ENCODE peak calls at places on chromosomes 5 and 9, in six cellular contexts. Y, O, U, K, M and J are unnamed samples.

GRCh38 chr5:78569441-78569840 is 79.1 kb downstream of the LHFPL2 start:
- DNase-seq in Y (peak), O (peak), U (no peak), K (no peak), M (no peak), J (no peak)

GRCh38 chr9:3506164-3506563 is 19.6 kb downstream of the RFX3 start:
- DNase-seq in Y (no peak), O (no peak), U (no peak), K (no peak), M (no peak), J (no peak)

GRCh38 chr9:35952526-35953191 is 5.3 kb downstream of the OR2S2 start:
- DNase-seq in Y (no peak), O (no peak), U (no peak), K (no peak), M (no peak), J (no peak)

GRCh38 chr5:73189816-73190451 is 16.9 kb downstream of the TMEM174 start:
- DNase-seq in Y (no peak), O (no peak), U (no peak), K (no peak), M (no peak), J (no peak)

GRCh38 chr5:37494756-37495155 is 115.6 kb downstream of the WDR70 start:
- DNase-seq in Y (no peak), O (peak), U (no peak), K (no peak), M (no peak), J (no peak)

GRCh38 chr9:137708590-137709284 is 89.9 kb downstream of the EHMT1 start:
- DNase-seq in Y (no peak), O (peak), U (no peak), K (no peak), M (no peak), J (no peak)

GRCh38 chr9:137446851-137447471 is 5.8 kb upstream of the ENTPD8 start:
- DNase-seq in Y (peak), O (no peak), U (no peak), K (no peak), M (no peak), J (peak)

GRCh38 chr5:15266841-15267240 is 233.1 kb upstream of the FBXL7 start:
- DNase-seq in Y (no peak), O (no peak), U (no peak), K (no peak), M (no peak), J (no peak)

GRCh38 chr5:95872333-95873268 is 50.1 kb upstream of the GLRX start:
- DNase-seq in Y (no peak), O (no peak), U (no peak), K (no peak), M (no peak), J (no peak)

GRCh38 chr9:124139001-124139400 is 118.7 kb upstream of the NEK6 start:
- DNase-seq in Y (no peak), O (no peak), U (no peak), K (no peak), M (no peak), J (no peak)

GRCh38 chr9:70635790-70636189 is 221.3 kb upstream of the KLF9 start:
- DNase-seq in Y (no peak), O (no peak), U (no peak), K (no peak), M (no peak), J (no peak)

GRCh38 chr5:59648949-59649921 is 244.3 kb downstream of the PDE4D start:
- DNase-seq in Y (no peak), O (no peak), U (no peak), K (no peak), M (no peak), J (no peak)

GRCh38 chr5:124783794-124784193 is 37.4 kb upstream of the ZNF608 start:
- DNase-seq in Y (no peak), O (peak), U (no peak), K (no peak), M (no peak), J (no peak)

GRCh38 chr5:124773291-124774001 is 27.0 kb upstream of the ZNF608 start:
- DNase-seq in Y (no peak), O (no peak), U (no peak), K (no peak), M (no peak), J (no peak)

GRCh38 chr5:86979801-86980510 is 287.7 kb upstream of the RASA1 start:
- DNase-seq in Y (no peak), O (peak), U (no peak), K (no peak), M (no peak), J (no peak)

GRCh38 chr9:7094052-7094451 is 336.3 kb downstream of the KDM4C start:
- DNase-seq in Y (no peak), O (peak), U (no peak), K (no peak), M (no peak), J (no peak)

GRCh38 chr9:5468850-5469249 is 18.5 kb downstream of the CD274 start:
- DNase-seq in Y (no peak), O (no peak), U (no peak), K (no peak), M (no peak), J (no peak)

GRCh38 chr5:82308997-82309670 is 31.0 kb upstream of the RPS23 start:
- DNase-seq in Y (no peak), O (no peak), U (no peak), K (no peak), M (no peak), J (no peak)

GRCh38 chr9:6230037-6230778 is 14.6 kb downstream of the IL33 start:
- DNase-seq in Y (no peak), O (peak), U (no peak), K (no peak), M (no peak), J (no peak)

GRCh38 chr9:68750786-68751185 is 45.7 kb downstream of the PIP5K1B start:
- DNase-seq in Y (no peak), O (peak), U (no peak), K (no peak), M (no peak), J (no peak)

GRCh38 chr9:88197781-88198345 is 59.6 kb upstream of the SPATA31C2 start:
- DNase-seq in Y (no peak), O (peak), U (no peak), K (no peak), M (no peak), J (peak)

GRCh38 chr9:121498150-121498486 is 1.5 kb downstream of the GGTA1 start:
- DNase-seq in Y (peak), O (peak), U (peak), K (peak), M (peak), J (peak)

GRCh38 chr5:149205625-149206523 is 64.6 kb downstream of the ABLIM3 start:
- DNase-seq in Y (no peak), O (peak), U (no peak), K (no peak), M (no peak), J (no peak)

GRCh38 chr5:169044982-169045381 is 256.0 kb downstream of the SLIT3 start:
- DNase-seq in Y (no peak), O (no peak), U (no peak), K (no peak), M (no peak), J (no peak)

GRCh38 chr9:69818946-69819345 is 1.7 kb upstream of the CFAP95 start:
- DNase-seq in Y (no peak), O (no peak), U (no peak), K (no peak), M (no peak), J (no peak)

GRCh38 chr5:53557386-53557785 is 3.1 kb upstream of the NDUFS4 start:
- DNase-seq in Y (no peak), O (peak), U (no peak), K (no peak), M (no peak), J (no peak)

GRCh38 chr5:139212484-139212883 is 14.3 kb upstream of the SIL1 start:
- DNase-seq in Y (no peak), O (no peak), U (no peak), K (no peak), M (no peak), J (no peak)

GRCh38 chr5:32187675-32188074 is 13.6 kb upstream of the GOLPH3 start:
- DNase-seq in Y (no peak), O (no peak), U (no peak), K (no peak), M (no peak), J (no peak)

GRCh38 chr9:79809931-79810330 is 238.2 kb downstream of the TLE4 start:
- DNase-seq in Y (no peak), O (peak), U (no peak), K (no peak), M (no peak), J (no peak)

GRCh38 chr9:97923529-97924108 is 1.3 kb upstream of the TRMO start:
- DNase-seq in Y (peak), O (peak), U (peak), K (peak), M (no peak), J (peak)

GRCh38 chr5:152007556-152007955 is 82.9 kb upstream of the GLRA1 start:
- DNase-seq in Y (no peak), O (no peak), U (no peak), K (no peak), M (no peak), J (no peak)

GRCh38 chr5:169777112-169777511 is 140.0 kb downstream of the DOCK2 start:
- DNase-seq in Y (peak), O (no peak), U (no peak), K (no peak), M (no peak), J (no peak)

GRCh38 chr9:76180541-76180940 is 213.7 kb downstream of the RFK start:
- DNase-seq in Y (no peak), O (peak), U (no peak), K (peak), M (no peak), J (no peak)

GRCh38 chr9:91374939-91375338 is 13.2 kb upstream of the AUH start:
- DNase-seq in Y (no peak), O (peak), U (no peak), K (no peak), M (no peak), J (no peak)

GRCh38 chr5:34826347-34826746 is 12.6 kb upstream of the TTC23L start:
- DNase-seq in Y (no peak), O (no peak), U (no peak), K (no peak), M (no peak), J (no peak)

GRCh38 chr9:131291795-131292315 is 2.3 kb downstream of the PLPP7 start:
- DNase-seq in Y (no peak), O (no peak), U (no peak), K (no peak), M (no peak), J (no peak)

GRCh38 chr9:110440161-110440560 is 102.5 kb upstream of the TXNDC8 start:
- DNase-seq in Y (no peak), O (peak), U (no peak), K (no peak), M (no peak), J (no peak)

GRCh38 chr5:125446986-125447385 is 700.5 kb upstream of the ZNF608 start:
- DNase-seq in Y (no peak), O (peak), U (no peak), K (no peak), M (no peak), J (no peak)

GRCh38 chr5:102561894-102562760 is 63.3 kb upstream of the SLCO6A1 start:
- DNase-seq in Y (peak), O (no peak), U (no peak), K (peak), M (no peak), J (peak)